ENCODE peak calls at places on chromosomes 16 and 17, in four cellular contexts. One of them, this sample, is unnamed.

GRCh38 chr17:61813211-61813610 is 50.1 kb downstream of the BRIP1 start:
- DNase-seq in brain microvascular endothelial cell: no peak
- DNase-seq in heart right ventricle: no peak
- DNase-seq in nephron progenitor cell: no peak
- DNase-seq in this sample: no peak

GRCh38 chr16:31440511-31441184 is 1.9 kb downstream of the ZNF843 start:
- DNase-seq in brain microvascular endothelial cell: no peak
- DNase-seq in heart right ventricle: no peak
- DNase-seq in nephron progenitor cell: no peak
- DNase-seq in this sample: no peak

GRCh38 chr16:83143788-83144187 is 517.0 kb downstream of the CDH13 start:
- DNase-seq in brain microvascular endothelial cell: peak
- DNase-seq in heart right ventricle: no peak
- DNase-seq in nephron progenitor cell: no peak
- DNase-seq in this sample: no peak

GRCh38 chr16:51002889-51003490 is 148.1 kb downstream of the SALL1 start:
- DNase-seq in brain microvascular endothelial cell: no peak
- DNase-seq in heart right ventricle: no peak
- DNase-seq in nephron progenitor cell: no peak
- DNase-seq in this sample: no peak

GRCh38 chr17:2214047-2214717 is 89.4 kb downstream of the SMG6 start:
- DNase-seq in brain microvascular endothelial cell: peak
- DNase-seq in heart right ventricle: peak
- DNase-seq in nephron progenitor cell: peak
- DNase-seq in this sample: no peak

GRCh38 chr16:23403547-23403946 is 49.4 kb downstream of the COG7 start:
- DNase-seq in brain microvascular endothelial cell: no peak
- DNase-seq in heart right ventricle: no peak
- DNase-seq in nephron progenitor cell: no peak
- DNase-seq in this sample: no peak

GRCh38 chr16:21653571-21653970 is 1.2 kb upstream of the IGSF6 start:
- DNase-seq in brain microvascular endothelial cell: no peak
- DNase-seq in heart right ventricle: no peak
- DNase-seq in nephron progenitor cell: no peak
- DNase-seq in this sample: no peak

GRCh38 chr16:11481987-11482386 is 104.7 kb downstream of the LITAF start:
- DNase-seq in brain microvascular endothelial cell: peak
- DNase-seq in heart right ventricle: no peak
- DNase-seq in nephron progenitor cell: no peak
- DNase-seq in this sample: no peak

GRCh38 chr17:48869821-48870318 is 22.7 kb upstream of the ATP5MC1 start:
- DNase-seq in brain microvascular endothelial cell: no peak
- DNase-seq in heart right ventricle: no peak
- DNase-seq in nephron progenitor cell: no peak
- DNase-seq in this sample: no peak

GRCh38 chr16:10067406-10067805 is 114.8 kb downstream of the GRIN2A start:
- DNase-seq in brain microvascular endothelial cell: no peak
- DNase-seq in heart right ventricle: no peak
- DNase-seq in nephron progenitor cell: no peak
- DNase-seq in this sample: no peak

GRCh38 chr16:14364386-14365199 is 265.5 kb downstream of the PARN start:
- DNase-seq in brain microvascular endothelial cell: peak
- DNase-seq in heart right ventricle: no peak
- DNase-seq in nephron progenitor cell: no peak
- DNase-seq in this sample: no peak

GRCh38 chr17:31197991-31198390 is 99.0 kb downstream of the OMG start:
- DNase-seq in brain microvascular endothelial cell: no peak
- DNase-seq in heart right ventricle: no peak
- DNase-seq in nephron progenitor cell: no peak
- DNase-seq in this sample: no peak

GRCh38 chr17:77685881-77686486 is 272.5 kb upstream of the TNRC6C start:
- DNase-seq in brain microvascular endothelial cell: no peak
- DNase-seq in heart right ventricle: no peak
- DNase-seq in nephron progenitor cell: no peak
- DNase-seq in this sample: no peak
- TF ChIP-seq CTCF in brain microvascular endothelial cell: no peak
- TF ChIP-seq CTCF in heart right ventricle: no peak
- TF ChIP-seq CTCF in nephron progenitor cell: no peak
- TF ChIP-seq CTCF in this sample: no peak

GRCh38 chr16:57799619-57800212 is 2.6 kb downstream of the KIFC3 start:
- DNase-seq in brain microvascular endothelial cell: no peak
- DNase-seq in heart right ventricle: no peak
- DNase-seq in nephron progenitor cell: no peak
- DNase-seq in this sample: no peak

GRCh38 chr16:57800213-57801097 is 1.8 kb downstream of the KIFC3 start:
- DNase-seq in brain microvascular endothelial cell: no peak
- DNase-seq in heart right ventricle: no peak
- DNase-seq in nephron progenitor cell: no peak
- DNase-seq in this sample: no peak

GRCh38 chr16:57801856-57802634 is at the start of gene KIFC3:
- DNase-seq in brain microvascular endothelial cell: peak
- DNase-seq in heart right ventricle: peak
- DNase-seq in nephron progenitor cell: peak
- DNase-seq in this sample: peak

GRCh38 chr16:57802635-57803412 is 533 bp upstream of the KIFC3 start:
- DNase-seq in brain microvascular endothelial cell: no peak
- DNase-seq in heart right ventricle: peak
- DNase-seq in nephron progenitor cell: peak
- DNase-seq in this sample: peak

DNA sequence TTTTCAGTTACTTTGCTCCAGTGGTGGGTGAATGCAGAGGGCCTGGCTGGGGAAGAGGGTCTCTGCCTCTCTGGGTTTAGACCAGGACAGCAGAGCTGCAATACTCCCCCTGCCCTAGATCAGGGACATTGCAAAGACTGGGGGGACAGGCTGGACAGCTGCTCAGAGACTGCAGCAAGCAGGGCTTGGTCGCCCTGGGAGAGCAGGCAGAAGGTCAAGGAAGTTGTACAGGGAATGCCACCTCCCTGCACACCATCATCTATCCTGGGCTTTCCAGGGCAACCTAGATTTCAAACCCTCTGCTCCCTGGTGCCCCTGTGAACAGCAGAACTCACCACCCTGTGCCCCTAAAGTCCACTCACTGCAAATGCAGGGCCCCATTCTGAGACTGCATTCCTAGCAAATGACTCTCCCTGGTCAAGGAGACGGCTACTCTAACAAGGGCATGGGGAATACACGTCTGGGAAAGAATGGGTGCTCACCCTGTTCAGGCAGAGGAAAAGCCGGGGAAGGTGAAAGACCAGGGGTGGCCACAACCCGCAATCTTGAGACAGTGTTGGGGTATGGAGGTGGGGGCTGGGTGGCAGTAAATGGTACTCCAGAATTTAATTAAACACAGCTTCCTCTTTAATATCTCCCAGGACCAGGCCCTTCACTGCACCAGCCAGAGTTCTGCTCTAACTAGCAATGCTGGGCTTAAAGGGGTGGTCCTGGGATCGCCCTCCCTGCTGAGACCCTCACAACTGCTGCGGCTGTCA is 1.0 kb downstream of the KIFC3 start:
- DNase-seq in brain microvascular endothelial cell: peak
- DNase-seq in heart right ventricle: no peak
- DNase-seq in nephron progenitor cell: no peak
- DNase-seq in this sample: no peak
- TF ChIP-seq CTCF in brain microvascular endothelial cell: peak
- TF ChIP-seq CTCF in heart right ventricle: no peak
- TF ChIP-seq CTCF in nephron progenitor cell: no peak
- TF ChIP-seq CTCF in this sample: no peak

DNA sequence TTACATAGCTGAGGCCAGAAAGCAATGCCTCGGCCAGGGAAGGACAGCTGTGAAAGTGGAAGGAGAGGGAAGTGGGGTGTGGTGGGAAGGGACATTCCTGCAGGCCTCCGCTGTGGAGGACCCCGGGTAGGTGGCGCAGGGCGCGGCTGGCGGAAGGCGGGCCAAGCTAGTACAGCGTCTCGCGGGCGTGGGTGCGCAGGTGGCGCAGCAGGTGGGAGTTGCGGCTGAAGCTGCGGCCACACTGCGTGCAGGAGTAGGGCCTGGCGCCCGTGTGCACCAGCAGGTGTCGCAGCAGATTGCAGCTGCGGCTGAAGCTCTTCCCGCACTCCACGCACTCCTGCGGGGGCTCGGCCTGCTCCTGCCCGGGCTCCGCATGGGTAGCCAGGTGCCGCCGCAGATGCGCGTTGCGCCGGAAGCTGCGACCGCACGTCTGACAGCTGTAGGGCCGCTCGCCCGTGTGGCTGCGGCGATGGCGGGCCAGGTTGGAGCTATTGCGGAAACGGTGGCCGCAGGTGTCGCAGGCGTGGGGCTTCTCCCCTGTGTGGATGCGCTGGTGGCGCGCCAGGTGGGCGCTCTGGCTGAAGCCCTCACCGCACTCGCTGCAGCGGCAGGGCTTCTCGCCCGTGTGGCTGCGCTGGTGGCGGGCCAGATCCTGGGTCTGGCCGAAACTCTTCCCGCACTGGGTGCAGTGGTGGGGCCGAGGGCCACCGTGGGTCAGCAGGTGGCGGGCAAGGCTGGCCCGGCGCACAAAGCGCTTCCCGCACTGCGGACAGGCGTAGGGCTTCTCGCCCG is 10.0 kb downstream of the ZSCAN10 start:
- DNase-seq in brain microvascular endothelial cell: no peak
- DNase-seq in heart right ventricle: no peak
- DNase-seq in nephron progenitor cell: no peak
- DNase-seq in this sample: no peak
- TF ChIP-seq CTCF in brain microvascular endothelial cell: no peak
- TF ChIP-seq CTCF in heart right ventricle: no peak
- TF ChIP-seq CTCF in nephron progenitor cell: no peak
- TF ChIP-seq CTCF in this sample: no peak

DNA sequence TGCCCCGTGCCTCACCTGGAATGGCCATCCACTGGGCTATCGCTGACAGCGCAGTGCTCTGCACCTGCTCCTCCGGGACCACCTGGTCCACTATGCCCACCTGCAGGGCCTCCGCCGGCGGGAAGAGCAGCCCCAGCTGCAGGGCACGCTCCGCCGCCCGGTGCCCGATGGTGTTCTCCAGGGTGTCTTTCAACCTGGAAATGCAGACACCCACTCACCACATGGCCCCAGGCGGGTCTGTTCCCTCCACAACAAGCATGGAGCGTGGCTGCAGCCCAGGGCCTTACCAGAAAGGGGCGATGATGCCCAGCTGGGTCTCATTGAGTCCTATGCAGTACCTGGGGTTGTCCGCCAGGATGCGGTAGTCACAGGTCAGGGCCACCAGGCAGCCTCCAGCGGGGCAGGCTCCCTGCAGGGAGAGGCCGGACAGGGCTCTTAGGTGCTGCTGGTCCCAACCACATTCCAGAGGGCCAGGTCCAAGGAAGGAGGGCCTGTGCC is 6.8 kb downstream of the DNASE1L2 start:
- DNase-seq in brain microvascular endothelial cell: no peak
- DNase-seq in heart right ventricle: no peak
- DNase-seq in nephron progenitor cell: no peak
- DNase-seq in this sample: no peak
- TF ChIP-seq CTCF in brain microvascular endothelial cell: peak
- TF ChIP-seq CTCF in heart right ventricle: no peak
- TF ChIP-seq CTCF in nephron progenitor cell: no peak
- TF ChIP-seq CTCF in this sample: no peak

DNA sequence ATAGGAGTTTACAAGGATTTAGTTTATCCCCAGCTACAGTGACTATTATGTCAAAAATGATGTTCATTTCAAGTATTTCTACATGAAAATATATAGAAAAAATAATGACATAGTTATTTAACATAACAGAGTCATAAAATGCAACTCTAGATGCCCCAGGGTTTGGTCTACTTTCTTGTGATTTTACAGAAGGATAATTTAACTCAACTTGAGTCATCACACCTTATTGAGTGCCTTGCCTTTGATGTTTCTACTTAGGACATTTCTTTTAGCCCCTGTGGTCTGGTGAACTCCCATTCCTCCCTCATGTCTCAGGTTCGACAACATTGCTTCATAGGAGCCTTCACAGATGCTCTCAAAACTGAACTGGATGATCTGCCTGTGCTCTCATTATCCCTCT is 2.0 kb downstream of the KRT20 start:
- DNase-seq in brain microvascular endothelial cell: no peak
- DNase-seq in heart right ventricle: no peak
- DNase-seq in nephron progenitor cell: no peak
- DNase-seq in this sample: no peak
- TF ChIP-seq CTCF in brain microvascular endothelial cell: no peak
- TF ChIP-seq CTCF in heart right ventricle: no peak
- TF ChIP-seq CTCF in nephron progenitor cell: no peak
- TF ChIP-seq CTCF in this sample: no peak

DNA sequence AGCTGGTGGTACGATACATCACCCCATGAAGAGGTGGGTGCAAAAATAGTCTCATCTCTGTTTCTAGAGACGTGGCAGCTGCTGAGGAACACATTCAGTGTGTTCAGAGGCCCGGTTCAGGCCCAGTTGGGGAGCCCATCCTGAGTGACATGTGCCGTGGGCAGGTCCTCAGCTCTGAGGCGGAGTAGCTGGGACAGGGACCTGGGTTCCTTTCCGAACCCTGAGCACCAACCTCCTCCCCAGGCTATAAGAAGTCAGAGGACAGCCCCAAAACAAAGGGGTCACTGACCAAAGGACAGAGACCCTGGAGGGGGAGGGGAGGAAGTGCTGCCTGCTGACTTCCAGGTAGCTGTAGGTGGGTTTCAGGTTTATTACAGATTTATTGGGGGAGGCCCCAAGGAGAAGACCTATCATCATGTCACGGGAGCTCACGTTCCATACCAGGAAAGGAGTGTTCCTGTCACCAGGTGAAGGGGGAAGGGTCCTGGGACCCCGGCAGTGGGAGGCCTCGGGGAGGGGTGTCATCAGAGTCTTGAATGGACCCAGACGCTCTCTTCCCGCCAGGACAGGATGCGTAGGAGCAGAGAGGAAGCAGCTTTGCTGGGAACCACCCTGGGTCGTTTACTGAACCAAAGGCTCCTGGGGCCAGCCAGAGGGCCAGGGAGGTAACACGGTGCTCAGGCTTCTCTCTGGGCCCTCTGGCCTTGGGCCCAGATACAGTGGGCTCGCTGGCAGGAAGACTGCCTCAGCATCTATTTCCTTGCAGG is 4.9 kb downstream of the LDHD start:
- DNase-seq in brain microvascular endothelial cell: no peak
- DNase-seq in heart right ventricle: no peak
- DNase-seq in nephron progenitor cell: no peak
- DNase-seq in this sample: no peak
- TF ChIP-seq CTCF in brain microvascular endothelial cell: no peak
- TF ChIP-seq CTCF in heart right ventricle: no peak
- TF ChIP-seq CTCF in nephron progenitor cell: no peak
- TF ChIP-seq CTCF in this sample: no peak

GRCh38 chr17:42950044-42950783 is 14.0 kb downstream of the AARSD1 start:
- DNase-seq in brain microvascular endothelial cell: no peak
- DNase-seq in heart right ventricle: no peak
- DNase-seq in nephron progenitor cell: no peak
- DNase-seq in this sample: no peak

GRCh38 chr17:42953669-42954068 is 10.6 kb downstream of the AARSD1 start:
- DNase-seq in brain microvascular endothelial cell: no peak
- DNase-seq in heart right ventricle: no peak
- DNase-seq in nephron progenitor cell: no peak
- DNase-seq in this sample: no peak
- TF ChIP-seq CTCF in brain microvascular endothelial cell: no peak
- TF ChIP-seq CTCF in heart right ventricle: no peak
- TF ChIP-seq CTCF in nephron progenitor cell: no peak
- TF ChIP-seq CTCF in this sample: no peak